ENCODE peak calls at places on chromosomes 6 and 20, in seven cellular contexts. A is fibroblast of the aortic adventitia; O is NCI-H526 treated with DMSO at 0.1 percent for 48 hours; S is B cell; U is stimulated activated CD8-positive, alpha-beta memory T cell treated with anti-CD3 and anti-CD28 coated beads, Interleukin-15, amount 100 ng/mL, for 4 hours; W is cerebellar cortex; F is SHP77. K is an unnamed sample.

GRCh38 chr20:25223179-25223661 is 24.7 kb upstream of the PYGB start:
- DNase-seq in A (peak), O (no peak), S (no peak), U (no peak), W (no peak), F (no peak), K (peak)

GRCh38 chr6:37714836-37715425 is 17.2 kb upstream of the MDGA1 start:
- DNase-seq in A (no peak), O (no peak), S (no peak), U (no peak), W (no peak), F (no peak), K (peak)

GRCh38 chr6:124203106-124203811 is 399.6 kb downstream of the NKAIN2 start:
- DNase-seq in A (no peak), O (no peak), S (no peak), U (no peak), W (peak), F (no peak), K (no peak)

GRCh38 chr6:56535626-56536025 is 107.1 kb downstream of the DST start:
- DNase-seq in A (no peak), O (no peak), S (no peak), U (no peak), W (no peak), F (no peak), K (no peak)

GRCh38 chr6:45310118-45310788 is 17.9 kb upstream of the RUNX2 start:
- DNase-seq in A (no peak), O (no peak), S (no peak), U (no peak), W (no peak), F (no peak), K (no peak)

GRCh38 chr20:39623584-39624234 is 661.6 kb downstream of the DHX35 start:
- DNase-seq in A (peak), O (no peak), S (no peak), U (no peak), W (no peak), F (no peak), K (no peak)

GRCh38 chr6:13653296-13653695 is 38.2 kb downstream of the NOL7 start:
- DNase-seq in A (peak), O (no peak), S (no peak), U (no peak), W (no peak), F (no peak), K (no peak)

GRCh38 chr6:52392944-52393343 is 27.2 kb upstream of the EFHC1 start:
- DNase-seq in A (peak), O (no peak), S (no peak), U (no peak), W (no peak), F (no peak), K (no peak)

GRCh38 chr20:24640686-24641085 is 171.3 kb downstream of the SYNDIG1 start:
- DNase-seq in A (no peak), O (no peak), S (no peak), U (no peak), W (no peak), F (no peak), K (no peak)

GRCh38 chr20:41619360-41620115 is 1.4 kb upstream of the CHD6 start:
- DNase-seq in A (peak), O (no peak), S (no peak), U (no peak), W (no peak), F (peak), K (peak)

GRCh38 chr6:2765896-2766766 is 938 bp downstream of the WRNIP1 start:
- DNase-seq in A (peak), O (no peak), S (peak), U (no peak), W (no peak), F (peak), K (peak)

GRCh38 chr6:83185096-83185495 is 8.0 kb downstream of the PGM3 start:
- DNase-seq in A (no peak), O (no peak), S (no peak), U (no peak), W (no peak), F (no peak), K (no peak)

GRCh38 chr6:14165091-14165490 is 47.5 kb downstream of the CD83 start:
- DNase-seq in A (peak), O (no peak), S (no peak), U (no peak), W (no peak), F (no peak), K (no peak)

GRCh38 chr6:167127785-167128531 is 5.1 kb downstream of the CCR6 start:
- DNase-seq in A (no peak), O (peak), S (no peak), U (no peak), W (no peak), F (no peak), K (no peak)

GRCh38 chr6:89081129-89081422 is 525 bp downstream of the PNRC1 start:
- DNase-seq in A (no peak), O (no peak), S (no peak), U (no peak), W (no peak), F (no peak), K (no peak)

GRCh38 chr6:56652994-56653393 is 10.3 kb upstream of the DST start:
- DNase-seq in A (peak), O (no peak), S (no peak), U (no peak), W (no peak), F (no peak), K (no peak)

GRCh38 chr6:79463721-79464120 is 73.5 kb downstream of the LCA5 start:
- DNase-seq in A (no peak), O (no peak), S (no peak), U (no peak), W (no peak), F (no peak), K (peak)

GRCh38 chr20:16444056-16444777 is 129.0 kb downstream of the KIF16B start:
- DNase-seq in A (peak), O (no peak), S (no peak), U (no peak), W (no peak), F (no peak), K (peak)

GRCh38 chr20:14632906-14633305 is 295.5 kb upstream of the FLRT3 start:
- DNase-seq in A (no peak), O (no peak), S (no peak), U (no peak), W (no peak), F (no peak), K (no peak)

GRCh38 chr6:17884501-17885039 is 102.9 kb downstream of the KIF13A start:
- DNase-seq in A (peak), O (no peak), S (no peak), U (no peak), W (no peak), F (no peak), K (no peak)

GRCh38 chr20:35276408-35276807 is 1.5 kb downstream of the MMP24OS start:
- DNase-seq in A (no peak), O (no peak), S (no peak), U (no peak), W (no peak), F (no peak), K (no peak)

GRCh38 chr6:48866681-48867080 is 596.4 kb downstream of the MMUT start:
- DNase-seq in A (no peak), O (no peak), S (no peak), U (no peak), W (no peak), F (no peak), K (no peak)

GRCh38 chr6:23621026-23621425 is 505.0 kb upstream of the NRSN1 start:
- DNase-seq in A (no peak), O (peak), S (no peak), U (no peak), W (no peak), F (no peak), K (peak)

GRCh38 chr6:117555882-117556498 is 46.3 kb downstream of the GOPC start:
- DNase-seq in A (peak), O (peak), S (no peak), U (no peak), W (peak), F (peak), K (peak)

GRCh38 chr6:105838156-105838555 is 248.0 kb upstream of the PRDM1 start:
- DNase-seq in A (peak), O (no peak), S (no peak), U (no peak), W (no peak), F (no peak), K (no peak)

GRCh38 chr20:32762754-32763201 is 593 bp downstream of the DNMT3B start:
- DNase-seq in A (no peak), O (no peak), S (no peak), U (no peak), W (no peak), F (no peak), K (peak)

GRCh38 chr20:63521602-63522001 is 1.0 kb downstream of the PPDPF start:
- DNase-seq in A (no peak), O (no peak), S (no peak), U (no peak), W (no peak), F (no peak), K (peak)

GRCh38 chr20:45341939-45342862 is 6.0 kb downstream of the SDC4 start:
- DNase-seq in A (peak), O (peak), S (no peak), U (no peak), W (peak), F (no peak), K (peak)

GRCh38 chr6:127403636-127404035 is 55.6 kb downstream of the KIAA0408 start:
- DNase-seq in A (no peak), O (no peak), S (no peak), U (no peak), W (no peak), F (no peak), K (no peak)

GRCh38 chr20:19524691-19525090 is 233.4 kb upstream of the RIN2 start:
- DNase-seq in A (no peak), O (no peak), S (no peak), U (no peak), W (no peak), F (no peak), K (no peak)

GRCh38 chr6:110813813-110814487 is 1.3 kb downstream of the CDK19 start:
- DNase-seq in A (peak), O (peak), S (peak), U (no peak), W (peak), F (no peak), K (peak)

GRCh38 chr20:31722388-31723281 is at the start of gene BCL2L1:
- DNase-seq in A (peak), O (peak), S (peak), U (peak), W (peak), F (peak), K (peak)

GRCh38 chr6:29953001-29953436 is 10.7 kb downstream of the HLA-A start:
- DNase-seq in A (peak), O (no peak), S (no peak), U (no peak), W (no peak), F (no peak), K (no peak)

GRCh38 chr6:15526129-15526764 is 136.6 kb downstream of the DTNBP1 start:
- DNase-seq in A (no peak), O (no peak), S (no peak), U (no peak), W (no peak), F (no peak), K (peak)

GRCh38 chr20:49518576-49518975 is 36.1 kb upstream of the KCNB1 start:
- DNase-seq in A (peak), O (no peak), S (no peak), U (no peak), W (no peak), F (no peak), K (no peak)

GRCh38 chr20:42435230-42435629 is 754.5 kb downstream of the PTPRT start:
- DNase-seq in A (no peak), O (no peak), S (no peak), U (no peak), W (no peak), F (no peak), K (no peak)

GRCh38 chr6:110703906-110704594 is 111.2 kb downstream of the CDK19 start:
- DNase-seq in A (peak), O (no peak), S (no peak), U (no peak), W (no peak), F (no peak), K (no peak)